ENCODE peak calls at places on chromosomes 7 and 10, in ten cellular contexts. E is tibial artery; X is heart left ventricle; G is cardiac muscle cell; F is IMR-90; T is endodermal cell; V is heart right ventricle; Q is colonic mucosa; J is CD8-positive, alpha-beta T cell; M is A549. A is an unnamed sample. For H3K4me1, the result is how much of the 10 kb centered on the place peaks cover.

GRCh38 chr7:83452256-83452655 is 196.7 kb downstream of the SEMA3E start:
- DNase-seq in E (no peak), X (no peak), G (no peak), F (no peak), T (peak), V (no peak), Q (no peak), J (no peak), M (no peak), A (no peak)

GRCh38 chr7:5177060-5177459 is 13.0 kb upstream of the WIPI2 start:
- DNase-seq in E (peak), X (peak), G (no peak), F (peak), T (no peak), V (peak), Q (peak), J (no peak), M (no peak), A (peak)

GRCh38 chr7:48301201-48301600 is 129.9 kb downstream of the ABCA13 start:
- DNase-seq in E (no peak), X (no peak), G (no peak), F (no peak), T (no peak), V (no peak), Q (no peak), J (no peak), M (no peak), A (no peak)

GRCh38 chr7:24865994-24866615 is 108.8 kb upstream of the GSDME start:
- DNase-seq in E (no peak), X (no peak), G (no peak), F (no peak), T (no peak), V (no peak), Q (no peak), J (no peak), M (no peak), A (no peak)

GRCh38 chr7:55019691-55020480 is 1.1 kb downstream of the EGFR start:
- DNase-seq in E (no peak), X (no peak), G (peak), F (no peak), T (peak), V (no peak), Q (peak), J (no peak), M (peak), A (peak)

GRCh38 chr10:97538839-97539238 is 33.7 kb upstream of the ANKRD2 start:
- DNase-seq in E (no peak), X (no peak), G (no peak), F (no peak), T (peak), V (no peak), Q (no peak), J (no peak), M (no peak), A (no peak)

GRCh38 chr10:31188792-31189406 is 130.1 kb upstream of the ZEB1 start:
- DNase-seq in E (no peak), X (no peak), G (no peak), F (peak), T (no peak), V (no peak), Q (no peak), J (no peak), M (no peak), A (no peak)

GRCh38 chr7:151243411-151244155 is 4.9 kb downstream of the SMARCD3 start:
- DNase-seq in E (no peak), X (peak), G (no peak), F (no peak), T (peak), V (no peak), Q (no peak), J (no peak), M (no peak), A (peak)

GRCh38 chr7:128863433-128863989 is 855 bp downstream of the ATP6V1F start:
- DNase-seq in E (no peak), X (no peak), G (peak), F (peak), T (peak), V (no peak), Q (peak), J (no peak), M (peak), A (no peak)

GRCh38 chr7:5657901-5658300 is 123.6 kb downstream of the RNF216 start:
- DNase-seq in E (no peak), X (no peak), G (no peak), F (peak), T (no peak), V (no peak), Q (no peak), J (no peak), M (no peak), A (no peak)

GRCh38 chr10:47370878-47371277 is 13.2 kb downstream of the ZNF488 start:
- DNase-seq in E (peak), X (no peak), G (no peak), F (no peak), T (peak), V (no peak), Q (peak), J (no peak), M (no peak), A (peak)

GRCh38 chr7:12961910-12962309 is 274.5 kb downstream of the ARL4A start:
- DNase-seq in E (no peak), X (peak), G (peak), F (no peak), T (no peak), V (no peak), Q (no peak), J (no peak), M (no peak), A (no peak)

GRCh38 chr7:127717502-127718125 is 65.6 kb downstream of the SND1 start:
- DNase-seq in E (no peak), X (no peak), G (no peak), F (peak), T (no peak), V (no peak), Q (no peak), J (no peak), M (no peak), A (no peak)

GRCh38 chr7:156119771-156120170 is 307.5 kb upstream of the SHH start:
- DNase-seq in E (no peak), X (no peak), G (no peak), F (no peak), T (no peak), V (no peak), Q (no peak), J (no peak), M (no peak), A (no peak)

GRCh38 chr10:44284198-44285084 is 100.5 kb downstream of the CXCL12 start:
- DNase-seq in E (no peak), X (no peak), G (no peak), F (no peak), T (no peak), V (no peak), Q (no peak), J (no peak), M (no peak), A (no peak)

GRCh38 chr10:113028393-113029054 is 78.5 kb downstream of the TCF7L2 start:
- DNase-seq in E (no peak), X (no peak), G (no peak), F (no peak), T (no peak), V (no peak), Q (no peak), J (no peak), M (no peak), A (no peak)

GRCh38 chr7:134288265-134288664 is 28.5 kb downstream of the SLC35B4 start:
- DNase-seq in E (no peak), X (no peak), G (no peak), F (no peak), T (no peak), V (no peak), Q (no peak), J (no peak), M (no peak), A (no peak)

GRCh38 chr10:74543276-74543675 is 283.1 kb upstream of the KAT6B start:
- DNase-seq in E (no peak), X (no peak), G (no peak), F (peak), T (no peak), V (no peak), Q (no peak), J (no peak), M (no peak), A (no peak)

GRCh38 chr7:159097661-159098423 is 46.8 kb downstream of the VIPR2 start:
- DNase-seq in E (no peak), X (peak), G (no peak), F (no peak), T (peak), V (no peak), Q (no peak), J (no peak), M (no peak), A (peak)

GRCh38 chr10:97002670-97003069 is 170.6 kb downstream of the LCOR start:
- DNase-seq in E (no peak), X (no peak), G (no peak), F (no peak), T (peak), V (no peak), Q (no peak), J (no peak), M (no peak), A (no peak)

GRCh38 chr10:113991091-113991860 is 52.4 kb upstream of the ADRB1 start:
- DNase-seq in E (no peak), X (no peak), G (no peak), F (no peak), T (no peak), V (no peak), Q (no peak), J (no peak), M (no peak), A (no peak)

GRCh38 chr7:35035511-35035921 is 1.8 kb downstream of the DPY19L1 start:
- DNase-seq in E (no peak), X (no peak), G (peak), F (peak), T (peak), V (no peak), Q (peak), J (no peak), M (peak), A (no peak)

GRCh38 chr7:127251458-127252379 is 1.0 kb downstream of the GRM8 start:
- DNase-seq in E (no peak), X (no peak), G (peak), F (no peak), T (peak), V (no peak), Q (peak), J (no peak), M (peak), A (no peak)

GRCh38 chr10:70621497-70622078 is 19.0 kb upstream of the PRF1 start:
- DNase-seq in E (no peak), X (no peak), G (no peak), F (no peak), T (no peak), V (no peak), Q (no peak), J (no peak), M (no peak), A (no peak)

GRCh38 chr7:37832194-37832593 is 16.2 kb upstream of the NME8 start:
- DNase-seq in E (peak), X (peak), G (no peak), F (no peak), T (no peak), V (peak), Q (peak), J (no peak), M (peak), A (peak)

GRCh38 chr7:108529341-108529740 is 3.4 kb upstream of the PNPLA8 start:
- DNase-seq in E (no peak), X (no peak), G (no peak), F (no peak), T (peak), V (no peak), Q (no peak), J (no peak), M (no peak), A (no peak)

GRCh38 chr7:73718905-73719805 is at the start of gene STX1A:
- DNase-seq in E (no peak), X (peak), G (peak), F (peak), T (peak), V (peak), Q (peak), J (peak), M (no peak), A (peak)

GRCh38 chr7:137091396-137091795 is 222.9 kb downstream of the CHRM2 start:
- DNase-seq in E (no peak), X (no peak), G (peak), F (no peak), T (peak), V (no peak), Q (no peak), J (no peak), M (no peak), A (no peak)

GRCh38 chr10:86795353-86795752 is 38.9 kb downstream of the BMPR1A start:
- DNase-seq in E (no peak), X (no peak), G (peak), F (peak), T (no peak), V (no peak), Q (no peak), J (no peak), M (peak), A (no peak)

GRCh38 chr10:82668266-82668665 is 793.3 kb downstream of the NRG3 start:
- DNase-seq in E (no peak), X (no peak), G (no peak), F (no peak), T (no peak), V (no peak), Q (no peak), J (no peak), M (no peak), A (no peak)

GRCh38 chr7:112167144-112167543 is 39.1 kb downstream of the DOCK4 start:
- DNase-seq in E (no peak), X (no peak), G (no peak), F (no peak), T (no peak), V (no peak), Q (no peak), J (no peak), M (no peak), A (no peak)

GRCh38 chr10:3482200-3482993 is 302.6 kb downstream of the KLF6 start:
- DNase-seq in E (peak), X (no peak), G (peak), F (peak), T (peak), V (no peak), Q (peak), J (no peak), M (no peak), A (peak)
- H3K27ac ChIP-seq in E (peak), X (no peak), G (peak), F (peak), T (peak), V (no peak), Q (peak), J (no peak), M (no peak), A (peak)

DNA sequence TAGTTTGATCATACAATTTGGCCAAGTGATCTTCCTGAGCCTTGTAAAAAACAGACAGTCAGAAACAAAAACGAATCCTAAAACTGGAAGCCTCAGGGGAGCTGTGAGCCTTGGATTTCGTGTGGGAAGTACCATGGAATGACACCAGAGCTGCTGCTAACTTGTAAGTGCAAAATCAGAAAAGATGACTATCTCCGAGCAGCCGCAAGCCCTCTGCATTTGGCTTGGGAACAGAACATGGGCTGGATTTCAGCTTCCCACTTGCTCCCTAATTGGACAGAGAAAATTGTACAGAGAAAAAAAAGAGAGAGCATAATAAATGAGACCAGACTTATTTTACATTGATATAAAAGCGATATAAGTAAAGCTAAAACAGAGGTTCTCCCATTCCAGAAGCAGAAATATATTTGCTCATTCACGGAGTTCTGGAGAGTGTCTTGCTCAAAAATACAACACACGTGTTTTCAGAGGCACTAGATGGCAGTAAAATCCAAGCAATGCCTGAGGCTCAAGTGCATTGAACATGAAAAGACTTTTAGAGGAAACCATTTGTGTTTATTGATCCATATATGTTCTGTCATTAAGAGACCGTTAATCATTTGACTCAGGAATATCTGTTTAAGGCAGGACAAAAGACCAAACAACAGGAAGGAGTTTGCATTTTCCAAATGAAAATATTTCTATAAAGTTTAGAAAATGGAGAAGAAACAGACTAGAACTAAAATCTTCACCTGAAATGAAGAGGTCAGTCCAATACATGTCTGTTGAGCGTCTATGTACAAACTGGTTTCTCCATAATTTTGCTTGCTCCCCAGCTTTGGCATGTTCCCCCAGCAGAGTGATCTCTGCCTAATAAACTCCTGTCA is 78.3 kb upstream of the SLC26A5 start:
- DNase-seq in E (no peak), X (no peak), G (peak), F (peak), T (no peak), V (no peak), Q (no peak), J (no peak), M (peak), A (no peak)
- TF ChIP-seq CTCF in E (peak), X (peak), G (peak), F (peak), T (peak), V (peak), Q (peak), J (no peak), M (peak), A (peak)

DNA sequence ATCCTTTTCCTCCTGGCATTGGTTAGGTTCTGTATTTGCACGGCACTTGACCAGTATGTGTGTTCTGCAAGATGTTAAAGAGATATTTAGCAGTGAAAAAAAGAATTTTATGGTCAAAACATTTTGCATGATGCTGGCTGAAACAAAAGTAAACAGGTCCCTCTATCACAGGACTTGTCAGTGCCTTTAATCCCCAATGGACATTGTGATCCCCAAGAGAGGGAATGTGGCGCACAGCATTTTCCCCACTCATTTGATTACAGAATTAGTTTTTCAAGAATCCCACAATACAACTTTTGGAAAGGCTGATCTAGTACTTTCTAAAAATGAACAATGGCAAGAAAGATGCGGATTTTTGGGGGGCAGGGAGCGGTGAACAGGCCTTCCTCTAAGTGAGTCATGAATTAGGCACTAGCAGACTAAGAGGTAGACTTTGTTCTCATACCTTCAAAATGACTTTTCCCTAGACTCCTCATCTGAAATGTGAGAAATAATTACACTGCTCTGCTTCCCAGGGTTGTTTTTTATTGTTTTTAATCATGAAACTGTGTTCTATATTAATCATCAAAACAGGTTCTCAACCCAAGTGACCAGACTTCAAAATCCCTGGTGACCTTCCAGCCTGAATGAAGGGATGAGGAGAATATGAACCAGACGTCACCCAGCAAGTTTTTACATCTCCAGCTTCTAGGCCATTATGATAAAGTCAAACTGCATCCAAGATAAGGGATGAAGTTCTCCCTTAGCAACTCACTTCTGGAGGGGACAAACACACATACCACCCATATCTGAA is 8.6 kb downstream of the FBXW4 start:
- DNase-seq in E (no peak), X (no peak), G (no peak), F (peak), T (no peak), V (no peak), Q (no peak), J (no peak), M (no peak), A (no peak)
- H3K4me1 ChIP-seq in E (under half), X (under half), G (half or more), F (under half), T (under half), V (half or more), Q (under half), J (under half), M (under half), A (under half)

DNA sequence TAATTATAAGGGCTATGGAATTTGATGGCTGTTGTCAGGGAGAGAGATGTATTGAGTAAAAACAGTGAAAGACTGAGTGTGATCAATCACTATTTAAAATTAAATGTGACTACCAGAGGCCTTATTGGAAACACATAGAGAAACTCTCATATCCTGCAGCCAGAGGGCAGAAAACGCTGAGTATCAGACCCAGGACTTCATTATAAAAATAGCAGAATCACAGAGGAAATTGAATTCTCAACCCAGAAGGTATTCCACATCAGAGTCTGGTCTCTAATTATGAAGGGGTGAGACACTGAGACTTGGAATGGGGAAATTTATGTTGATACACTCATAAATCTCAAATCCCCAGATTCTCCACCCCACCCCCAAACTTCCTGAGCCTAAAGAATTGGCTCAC is 69.5 kb upstream of the IL6 start:
- DNase-seq in E (no peak), X (no peak), G (no peak), F (no peak), T (no peak), V (no peak), Q (no peak), J (no peak), M (no peak), A (no peak)
- H3K27ac ChIP-seq in E (no peak), X (no peak), G (no peak), F (no peak), T (no peak), V (no peak), Q (no peak), J (no peak), M (no peak), A (no peak)

GRCh38 chr7:129908181-129908580 is 44.6 kb downstream of the UBE2H start:
- DNase-seq in E (no peak), X (no peak), G (no peak), F (no peak), T (no peak), V (no peak), Q (no peak), J (no peak), M (no peak), A (no peak)
- TF ChIP-seq CTCF in E (no peak), X (no peak), G (no peak), F (no peak), T (no peak), V (no peak), Q (no peak), J (no peak), M (no peak), A (no peak)

DNA sequence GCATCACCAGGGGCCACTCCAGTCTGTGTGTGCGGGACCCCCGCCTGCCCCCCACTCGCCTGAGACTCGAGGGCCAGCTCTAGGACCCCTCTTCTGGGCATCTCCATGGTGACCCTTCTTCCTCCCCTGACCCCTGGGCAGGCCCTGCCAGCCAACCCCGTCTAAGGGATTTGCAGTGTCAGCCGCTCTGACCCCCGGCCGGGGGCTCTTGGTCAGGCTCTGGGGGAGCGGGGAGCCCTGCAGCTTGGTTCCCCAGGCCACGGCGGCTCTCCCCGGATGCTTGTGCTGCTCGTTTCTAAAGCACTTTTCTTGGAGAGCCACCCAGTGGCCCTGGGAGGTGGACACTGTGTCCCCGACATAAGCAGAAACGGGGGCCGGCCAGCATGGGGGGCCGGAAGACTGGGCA is 5.3 kb downstream of the TTYH3 start:
- DNase-seq in E (no peak), X (no peak), G (no peak), F (no peak), T (no peak), V (no peak), Q (no peak), J (no peak), M (no peak), A (no peak)
- H3K4me1 ChIP-seq in E (under half), X (half or more), G (half or more), F (half or more), T (under half), V (half or more), Q (under half), J (under half), M (under half), A (half or more)